ENCODE peak calls at places on chromosome 21, in six cellular contexts. One of them, this sample, is unnamed.
A peak's percentile ranks its signal among the peaks of the same experiment; 100 is the strongest.

GRCh38 chr21:41695513-41695912 is 71.3 kb downstream of the RIPK4 start:
- DNase-seq in sciatic nerve: no peak
- DNase-seq in H7: no peak
- DNase-seq in SIG-M5: no peak
- DNase-seq in CD8-positive, alpha-beta T cell: no peak
- DNase-seq in COLO829: peak; percentile 45
- DNase-seq in this sample: no peak

GRCh38 chr21:31354604-31355443 is 10.8 kb upstream of the TIAM1 start:
- DNase-seq in SIG-M5: no peak
- DNase-seq in sciatic nerve: no peak
- DNase-seq in CD8-positive, alpha-beta T cell: peak; percentile 47
- DNase-seq in H7: no peak
- DNase-seq in COLO829: no peak
- DNase-seq in this sample: peak; percentile 58

GRCh38 chr21:33854604-33855003 is 61.0 kb downstream of the ATP5PO start:
- DNase-seq in SIG-M5: no peak
- DNase-seq in sciatic nerve: no peak
- DNase-seq in COLO829: peak; percentile 8
- DNase-seq in H7: no peak
- DNase-seq in CD8-positive, alpha-beta T cell: no peak
- DNase-seq in this sample: no peak

GRCh38 chr21:29007801-29008200 is 11.3 kb downstream of the RWDD2B start:
- DNase-seq in COLO829: no peak
- DNase-seq in SIG-M5: no peak
- DNase-seq in H7: no peak
- DNase-seq in sciatic nerve: no peak
- DNase-seq in CD8-positive, alpha-beta T cell: no peak
- DNase-seq in this sample: no peak

GRCh38 chr21:29372063-29372802 is 73.5 kb downstream of the BACH1 start:
- DNase-seq in CD8-positive, alpha-beta T cell: peak; percentile 38
- DNase-seq in COLO829: peak; percentile 76
- DNase-seq in sciatic nerve: peak; percentile 60
- DNase-seq in SIG-M5: no peak
- DNase-seq in H7: peak; percentile 36
- DNase-seq in this sample: peak; percentile 7

GRCh38 chr21:19692231-19692630 is 1288.6 kb upstream of the TMPRSS15 start:
- DNase-seq in COLO829: no peak
- DNase-seq in H7: no peak
- DNase-seq in sciatic nerve: no peak
- DNase-seq in SIG-M5: no peak
- DNase-seq in CD8-positive, alpha-beta T cell: no peak
- DNase-seq in this sample: no peak

GRCh38 chr21:26115346-26115745 is 55.2 kb downstream of the APP start:
- DNase-seq in SIG-M5: no peak
- DNase-seq in CD8-positive, alpha-beta T cell: no peak
- DNase-seq in H7: no peak
- DNase-seq in sciatic nerve: no peak
- DNase-seq in COLO829: no peak
- DNase-seq in this sample: no peak

GRCh38 chr21:43767498-43767979 is 8.6 kb downstream of the CSTB start:
- DNase-seq in CD8-positive, alpha-beta T cell: no peak
- DNase-seq in SIG-M5: no peak
- DNase-seq in H7: peak; percentile 45
- DNase-seq in sciatic nerve: no peak
- DNase-seq in COLO829: no peak
- DNase-seq in this sample: no peak

GRCh38 chr21:45559216-45560105 is 17.2 kb upstream of the SLC19A1 start:
- DNase-seq in SIG-M5: no peak
- DNase-seq in COLO829: no peak
- DNase-seq in sciatic nerve: peak; percentile 51
- DNase-seq in CD8-positive, alpha-beta T cell: no peak
- DNase-seq in H7: peak; percentile 75
- DNase-seq in this sample: no peak

GRCh38 chr21:38323721-38324591 is 67.2 kb downstream of the KCNJ15 start:
- DNase-seq in SIG-M5: peak; percentile 53
- DNase-seq in CD8-positive, alpha-beta T cell: no peak
- DNase-seq in H7: peak; percentile 57
- DNase-seq in sciatic nerve: no peak
- DNase-seq in COLO829: no peak
- DNase-seq in this sample: no peak

GRCh38 chr21:37710555-37711293 is 205.5 kb downstream of the KCNJ6 start:
- DNase-seq in CD8-positive, alpha-beta T cell: no peak
- DNase-seq in H7: no peak
- DNase-seq in SIG-M5: no peak
- DNase-seq in sciatic nerve: no peak
- DNase-seq in COLO829: peak; percentile 42
- DNase-seq in this sample: no peak